ENCODE peak calls at places on chromosomes 7 and 10, in four cellular contexts. One of them, this sample, is unnamed.

GRCh38 chr7:65268782-65269149 is 104.9 kb upstream of the ZNF92 start:
- DNase-seq in osteocyte: no peak
- DNase-seq in EL: no peak
- DNase-seq in fibroblast of pulmonary artery: no peak
- DNase-seq in this sample: no peak

GRCh38 chr10:101710064-101710695 is 15.2 kb upstream of the FBXW4 start:
- DNase-seq in EL: no peak
- DNase-seq in fibroblast of pulmonary artery: no peak
- DNase-seq in osteocyte: no peak
- DNase-seq in this sample: no peak

GRCh38 chr10:132470306-132471124 is 67.1 kb upstream of the INPP5A start:
- DNase-seq in osteocyte: no peak
- DNase-seq in EL: no peak
- DNase-seq in fibroblast of pulmonary artery: no peak
- DNase-seq in this sample: no peak

GRCh38 chr7:80244206-80244956 is 109.8 kb downstream of the GNAI1 start:
- DNase-seq in fibroblast of pulmonary artery: peak; percentile 36
- DNase-seq in osteocyte: no peak
- DNase-seq in EL: no peak
- DNase-seq in this sample: no peak

GRCh38 chr7:44311561-44312495 is 13.6 kb downstream of the CAMK2B start:
- DNase-seq in fibroblast of pulmonary artery: no peak
- DNase-seq in EL: no peak
- DNase-seq in osteocyte: peak; percentile 83
- DNase-seq in this sample: no peak

GRCh38 chr7:158816995-158817394 is 12.3 kb downstream of the ESYT2 start:
- DNase-seq in fibroblast of pulmonary artery: no peak
- DNase-seq in EL: no peak
- DNase-seq in osteocyte: no peak
- DNase-seq in this sample: no peak

GRCh38 chr7:156222611-156223010 is 410.3 kb upstream of the SHH start:
- DNase-seq in osteocyte: peak; percentile 44
- DNase-seq in fibroblast of pulmonary artery: no peak
- DNase-seq in EL: no peak
- DNase-seq in this sample: peak; percentile 34

GRCh38 chr10:3165196-3165595 is 7.4 kb downstream of the PITRM1 start:
- DNase-seq in osteocyte: no peak
- DNase-seq in EL: no peak
- DNase-seq in fibroblast of pulmonary artery: no peak
- DNase-seq in this sample: no peak

GRCh38 chr10:113646337-113647201 is 17.3 kb downstream of the NRAP start:
- DNase-seq in EL: no peak
- DNase-seq in fibroblast of pulmonary artery: no peak
- DNase-seq in osteocyte: no peak
- DNase-seq in this sample: no peak

GRCh38 chr10:15155978-15156377 is 12.5 kb downstream of the NMT2 start:
- DNase-seq in EL: no peak
- DNase-seq in fibroblast of pulmonary artery: no peak
- DNase-seq in osteocyte: no peak
- DNase-seq in this sample: no peak

GRCh38 chr10:13270877-13271551 is 28.9 kb downstream of the PHYH start:
- DNase-seq in fibroblast of pulmonary artery: peak; percentile 49
- DNase-seq in osteocyte: no peak
- DNase-seq in EL: peak; percentile 43
- DNase-seq in this sample: no peak

GRCh38 chr10:63738410-63738809 is 217.2 kb downstream of the REEP3 start:
- DNase-seq in osteocyte: no peak
- DNase-seq in EL: peak; percentile 84
- DNase-seq in fibroblast of pulmonary artery: peak; percentile 66
- DNase-seq in this sample: no peak

GRCh38 chr7:76165106-76165972 is 36.4 kb upstream of the SRRM3 start:
- DNase-seq in EL: no peak
- DNase-seq in fibroblast of pulmonary artery: no peak
- DNase-seq in osteocyte: no peak
- DNase-seq in this sample: no peak

GRCh38 chr10:63761243-63761642 is 240.0 kb downstream of the REEP3 start:
- DNase-seq in EL: no peak
- DNase-seq in fibroblast of pulmonary artery: no peak
- DNase-seq in osteocyte: no peak
- DNase-seq in this sample: no peak

GRCh38 chr10:123868058-123868995 is 23.3 kb downstream of the CPXM2 start:
- DNase-seq in osteocyte: peak; percentile 49
- DNase-seq in EL: no peak
- DNase-seq in fibroblast of pulmonary artery: no peak
- DNase-seq in this sample: peak; percentile 49

GRCh38 chr7:15829689-15830088 is 143.2 kb upstream of the MEOX2 start:
- DNase-seq in EL: no peak
- DNase-seq in fibroblast of pulmonary artery: peak; percentile 18
- DNase-seq in osteocyte: no peak
- DNase-seq in this sample: peak; percentile 69

GRCh38 chr7:20153999-20154398 is 63.2 kb downstream of the MACC1 start:
- DNase-seq in osteocyte: no peak
- DNase-seq in fibroblast of pulmonary artery: no peak
- DNase-seq in EL: no peak
- DNase-seq in this sample: no peak

GRCh38 chr10:71433116-71433982 is 36.6 kb downstream of the CDH23 start:
- DNase-seq in fibroblast of pulmonary artery: no peak
- DNase-seq in osteocyte: peak; percentile 69
- DNase-seq in EL: no peak
- DNase-seq in this sample: no peak

GRCh38 chr10:22573820-22574569 is 140.4 kb downstream of the PIP4K2A start:
- DNase-seq in fibroblast of pulmonary artery: peak; percentile 59
- DNase-seq in EL: peak; percentile 49
- DNase-seq in osteocyte: no peak
- DNase-seq in this sample: no peak

GRCh38 chr7:2031496-2031895 is 201.2 kb downstream of the MAD1L1 start:
- DNase-seq in fibroblast of pulmonary artery: no peak
- DNase-seq in EL: no peak
- DNase-seq in osteocyte: no peak
- DNase-seq in this sample: no peak

GRCh38 chr10:88385601-88386203 is 197.4 kb downstream of the RNLS start:
- DNase-seq in EL: no peak
- DNase-seq in osteocyte: no peak
- DNase-seq in fibroblast of pulmonary artery: no peak
- DNase-seq in this sample: no peak

GRCh38 chr10:127699311-127699710 is 37.7 kb upstream of the FOXI2 start:
- DNase-seq in fibroblast of pulmonary artery: no peak
- DNase-seq in osteocyte: no peak
- DNase-seq in EL: no peak
- DNase-seq in this sample: no peak

GRCh38 chr7:29408841-29409243 is 154.8 kb upstream of the PRR15 start:
- DNase-seq in EL: peak; percentile 83
- DNase-seq in osteocyte: no peak
- DNase-seq in fibroblast of pulmonary artery: peak; percentile 82
- DNase-seq in this sample: peak; percentile 75

GRCh38 chr7:73851410-73852338 is 9.3 kb upstream of the TMEM270 start:
- DNase-seq in fibroblast of pulmonary artery: peak; percentile 95
- DNase-seq in EL: peak; percentile 98
- DNase-seq in osteocyte: no peak
- DNase-seq in this sample: no peak

GRCh38 chr10:111175786-111176185 is 99.0 kb downstream of the ADRA2A start:
- DNase-seq in osteocyte: no peak
- DNase-seq in fibroblast of pulmonary artery: no peak
- DNase-seq in EL: no peak
- DNase-seq in this sample: no peak

GRCh38 chr10:117412469-117413005 is 37.3 kb upstream of the PDZD8 start:
- DNase-seq in fibroblast of pulmonary artery: no peak
- DNase-seq in osteocyte: no peak
- DNase-seq in EL: no peak
- DNase-seq in this sample: no peak

GRCh38 chr10:15168781-15169554 is 475 bp upstream of the NMT2 start:
- DNase-seq in osteocyte: peak; percentile 99
- DNase-seq in EL: peak; percentile 93
- DNase-seq in fibroblast of pulmonary artery: peak; percentile 97
- DNase-seq in this sample: peak; percentile 94

GRCh38 chr10:87850742-87851205 is 12.6 kb downstream of the KLLN start:
- DNase-seq in EL: peak; percentile 58
- DNase-seq in fibroblast of pulmonary artery: peak; percentile 81
- DNase-seq in osteocyte: no peak
- DNase-seq in this sample: peak; percentile 68

GRCh38 chr7:129741743-129742213 is 130.3 kb downstream of the NRF1 start:
- DNase-seq in EL: no peak
- DNase-seq in osteocyte: no peak
- DNase-seq in fibroblast of pulmonary artery: no peak
- DNase-seq in this sample: no peak

GRCh38 chr10:3080608-3081007 is 13.3 kb downstream of the PFKP start:
- DNase-seq in fibroblast of pulmonary artery: no peak
- DNase-seq in EL: no peak
- DNase-seq in osteocyte: no peak
- DNase-seq in this sample: no peak

GRCh38 chr7:99027841-99028240 is 116.1 kb downstream of the SMURF1 start:
- DNase-seq in osteocyte: no peak
- DNase-seq in fibroblast of pulmonary artery: no peak
- DNase-seq in EL: no peak
- DNase-seq in this sample: no peak

GRCh38 chr7:111578754-111579153 is 16.5 kb upstream of the IMMP2L start:
- DNase-seq in fibroblast of pulmonary artery: no peak
- DNase-seq in EL: no peak
- DNase-seq in osteocyte: no peak
- DNase-seq in this sample: no peak

GRCh38 chr10:96588601-96589419 is 2.0 kb upstream of the TM9SF3 start:
- DNase-seq in fibroblast of pulmonary artery: no peak
- DNase-seq in osteocyte: no peak
- DNase-seq in EL: peak; percentile 53
- DNase-seq in this sample: no peak

GRCh38 chr10:112792487-112793196 is 157.4 kb upstream of the TCF7L2 start:
- DNase-seq in fibroblast of pulmonary artery: peak; percentile 54
- DNase-seq in EL: peak; percentile 34
- DNase-seq in osteocyte: peak; percentile 63
- DNase-seq in this sample: peak; percentile 86

This sample was measured in right atrium auricular region.